ENCODE peak calls at places on chromosomes 16 and 17, in four cellular contexts. R is activated naive CD4-positive, alpha-beta T cell treated with anti-CD3 and anti-CD28 coated beads, Interleukin-2, amount 10 ng/mL, durations not matched to agents 7 days and 5 days; M is type B pancreatic cell; S is activated CD4-positive, alpha-beta memory T cell treated with anti-CD3 and anti-CD28 coated beads for 36 hours. J is an unnamed sample.
A peak's percentile ranks its signal among the peaks of the same experiment; 100 is the strongest.

GRCh38 chr17:1726626-1727257 is 2.2 kb downstream of the WDR81 start:
- DNase-seq in M (no peak), R (no peak), S (no peak), J (no peak)

GRCh38 chr16:87178977-87179376 is 138.2 kb downstream of the C16orf95 start:
- DNase-seq in R (no peak), M (no peak), S (no peak), J (peak; percentile 59)

GRCh38 chr17:50865868-50866260 is 290 bp downstream of the TOB1 start:
- DNase-seq in R (no peak), M (no peak), S (no peak), J (no peak)

GRCh38 chr16:82761236-82761635 is 134.5 kb downstream of the CDH13 start:
- DNase-seq in M (no peak), S (no peak), R (no peak), J (peak; percentile 72)

GRCh38 chr17:32259596-32259995 is 6.0 kb upstream of the RHBDL3 start:
- DNase-seq in R (no peak), M (no peak), S (no peak), J (no peak)

GRCh38 chr17:28727727-28728363 is 743 bp upstream of the NEK8 start:
- DNase-seq in R (peak; percentile 90), M (no peak), S (peak; percentile 96), J (peak; percentile 43)

GRCh38 chr17:1252203-1252608 is 18.0 kb upstream of the BHLHA9 start:
- DNase-seq in M (no peak), R (no peak), S (no peak), J (peak; percentile 43)

GRCh38 chr17:64687959-64688358 is 25.9 kb upstream of the SMURF2 start:
- DNase-seq in S (no peak), R (no peak), M (no peak), J (no peak)

GRCh38 chr16:5381481-5381880 is 283.9 kb upstream of the EEF2KMT start:
- DNase-seq in S (no peak), M (no peak), R (no peak), J (no peak)

GRCh38 chr16:8678068-8678927 is 3.9 kb downstream of the ABAT start:
- DNase-seq in M (no peak), S (no peak), R (no peak), J (no peak)

GRCh38 chr17:77540531-77540930 is 399.8 kb downstream of the SEC14L1 start:
- DNase-seq in R (no peak), S (no peak), M (no peak), J (no peak)